ENCODE peak calls at places on chromosomes 16 and 17, in ten cellular contexts. I, U, B, J, K, V, W, S, G and R are unnamed samples.
A peak's percentile ranks its signal among the peaks of the same experiment; 100 is the strongest.

GRCh38 chr16:88713568-88714419 is 7.5 kb downstream of the CTU2 start:
- DNase-seq in U (no peak), G (no peak), S (peak; percentile 33), W (no peak), J (no peak), V (no peak), B (no peak), I (no peak), K (no peak), R (no peak)

GRCh38 chr16:10805362-10805761 is 13.2 kb downstream of the TVP23A start:
- DNase-seq in K (no peak), G (no peak), U (no peak), V (no peak), J (no peak), I (no peak), S (no peak), W (no peak), B (no peak), R (no peak)

GRCh38 chr17:77127735-77128361 is 12.9 kb upstream of the SEC14L1 start:
- DNase-seq in W (no peak), G (no peak), I (no peak), J (no peak), B (peak; percentile 77), U (peak; percentile 80), V (no peak), K (peak; percentile 63), S (peak; percentile 57), R (no peak)

GRCh38 chr16:49055824-49056545 is 225.7 kb downstream of the CBLN1 start:
- DNase-seq in U (no peak), W (no peak), B (no peak), K (no peak), G (no peak), V (no peak), I (no peak), J (peak; percentile 64), S (no peak), R (no peak)

GRCh38 chr17:82956726-82957468 is 117.1 kb upstream of the ZNF750 start:
- DNase-seq in U (no peak), G (no peak), B (peak; percentile 62), W (no peak), S (no peak), V (no peak), J (no peak), K (no peak), I (no peak), R (no peak)

GRCh38 chr16:86322283-86322682 is 188.0 kb upstream of the FOXF1 start:
- DNase-seq in K (no peak), B (no peak), I (no peak), U (no peak), W (no peak), J (no peak), S (no peak), G (no peak), V (no peak), R (no peak)

GRCh38 chr16:17302620-17303019 is 168.1 kb downstream of the XYLT1 start:
- DNase-seq in B (no peak), S (peak; percentile 50), K (peak; percentile 81), V (no peak), W (no peak), J (no peak), I (no peak), U (no peak), G (no peak), R (no peak)

GRCh38 chr17:62819511-62820221 is 11.6 kb upstream of the MARCHF10 start:
- DNase-seq in K (no peak), I (peak; percentile 56), B (peak; percentile 84), U (peak; percentile 45), J (peak; percentile 85), G (no peak), S (peak; percentile 99), V (peak; percentile 65), W (peak; percentile 94), R (peak; percentile 95)

GRCh38 chr17:5485270-5486205 is at the start of gene DERL2:
- DNase-seq in J (no peak), U (no peak), G (no peak), S (peak; percentile 36), V (peak; percentile 19), I (no peak), W (peak; percentile 34), K (no peak), B (no peak), R (no peak)

GRCh38 chr16:86048882-86049585 is 150.1 kb downstream of the IRF8 start:
- DNase-seq in B (peak; percentile 41), S (no peak), K (no peak), V (no peak), W (no peak), G (no peak), I (no peak), U (no peak), J (peak; percentile 70), R (no peak)

GRCh38 chr17:69609495-69610315 is 195.2 kb downstream of the MAP2K6 start:
- DNase-seq in B (no peak), G (no peak), U (no peak), I (no peak), S (peak; percentile 34), K (no peak), V (peak; percentile 25), J (peak; percentile 74), W (peak; percentile 61), R (no peak)

GRCh38 chr16:19980866-19981265 is 92.8 kb downstream of the GPR139 start:
- DNase-seq in B (no peak), W (no peak), K (no peak), G (no peak), V (no peak), S (no peak), I (peak; percentile 41), U (no peak), J (peak; percentile 74), R (no peak)
- TF ChIP-seq CTCF in B (peak; percentile 24), W (no peak), K (no peak), G (peak; percentile 64), V (no peak), S (peak; percentile 22), I (peak; percentile 58), U (no peak), J (peak; percentile 84), R (no peak)

DNA sequence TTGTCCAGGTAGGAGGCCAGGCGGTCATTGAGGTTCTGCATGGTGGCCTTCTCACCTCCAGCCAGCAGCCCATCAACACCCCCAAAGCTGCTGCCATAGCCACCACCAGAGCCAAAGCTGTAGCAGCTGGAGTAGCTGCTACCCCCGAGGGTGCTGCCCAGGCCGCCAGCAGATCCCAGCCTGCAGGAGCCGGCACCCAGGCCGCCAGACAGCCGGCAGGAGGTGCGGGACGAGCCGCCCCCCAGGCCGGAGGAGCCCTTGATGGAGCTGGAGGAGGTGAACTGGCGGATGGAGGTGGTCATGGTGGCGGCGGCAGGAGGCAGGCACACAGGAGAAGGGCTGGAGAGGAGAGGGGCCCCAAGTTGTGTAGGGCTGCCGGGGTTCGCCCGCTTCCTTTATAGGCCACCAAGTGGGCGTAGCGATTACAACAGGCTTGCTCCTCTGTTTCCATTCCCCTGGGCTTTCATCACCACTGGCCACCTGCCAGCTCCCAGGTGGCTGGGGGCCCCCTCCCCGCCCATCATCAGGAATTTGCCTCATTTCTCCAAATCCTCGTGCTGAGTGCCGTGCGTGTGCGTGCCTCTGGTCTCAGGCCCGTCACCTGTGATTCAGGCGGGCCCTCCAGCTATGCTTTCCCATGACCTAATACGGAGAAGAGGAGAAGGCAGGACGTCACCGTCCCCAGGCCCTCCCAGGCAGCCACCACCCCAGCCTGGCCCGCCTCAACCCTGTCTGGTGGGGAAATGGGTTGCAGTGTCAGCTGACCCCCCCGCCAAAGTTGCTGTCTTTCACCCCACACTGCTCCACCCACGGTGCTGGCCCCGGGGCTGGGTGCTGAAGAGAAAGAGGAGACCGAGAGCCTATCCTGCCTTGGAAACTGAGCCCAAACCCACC is at the start of gene KRT17:
- DNase-seq in S (peak; percentile 45), B (peak; percentile 68), I (no peak), J (peak; percentile 69), W (no peak), U (no peak), V (no peak), G (no peak), K (peak; percentile 40), R (no peak)
- TF ChIP-seq CTCF in S (no peak), B (no peak), I (no peak), J (peak; percentile 12), W (no peak), U (no peak), V (no peak), G (no peak), K (no peak), R (no peak)

GRCh38 chr17:1647802-1648581 is 1.7 kb downstream of the RILP start:
- DNase-seq in K (peak; percentile 1), W (peak; percentile 20), B (peak; percentile 87), G (no peak), S (no peak), I (no peak), J (peak; percentile 94), U (peak; percentile 57), V (no peak), R (no peak)

GRCh38 chr17:1648582-1649115 is 1.0 kb downstream of the RILP start:
- DNase-seq in B (peak; percentile 98), I (peak; percentile 100), S (peak; percentile 87), V (no peak), J (peak; percentile 99), K (peak; percentile 80), G (peak; percentile 92), W (peak; percentile 96), U (peak; percentile 95), R (peak; percentile 67)

GRCh38 chr17:1650731-1651558 is 1.3 kb upstream of the RILP start:
- DNase-seq in V (no peak), K (no peak), G (no peak), W (no peak), S (no peak), B (no peak), J (peak; percentile 59), U (no peak), I (no peak), R (no peak)

GRCh38 chr17:1649844-1650409 is at the start of gene RILP:
- DNase-seq in J (peak; percentile 88), V (peak; percentile 74), B (peak; percentile 95), I (no peak), W (peak; percentile 49), G (no peak), S (peak; percentile 40), K (peak; percentile 49), U (peak; percentile 87), R (no peak)

DNA sequence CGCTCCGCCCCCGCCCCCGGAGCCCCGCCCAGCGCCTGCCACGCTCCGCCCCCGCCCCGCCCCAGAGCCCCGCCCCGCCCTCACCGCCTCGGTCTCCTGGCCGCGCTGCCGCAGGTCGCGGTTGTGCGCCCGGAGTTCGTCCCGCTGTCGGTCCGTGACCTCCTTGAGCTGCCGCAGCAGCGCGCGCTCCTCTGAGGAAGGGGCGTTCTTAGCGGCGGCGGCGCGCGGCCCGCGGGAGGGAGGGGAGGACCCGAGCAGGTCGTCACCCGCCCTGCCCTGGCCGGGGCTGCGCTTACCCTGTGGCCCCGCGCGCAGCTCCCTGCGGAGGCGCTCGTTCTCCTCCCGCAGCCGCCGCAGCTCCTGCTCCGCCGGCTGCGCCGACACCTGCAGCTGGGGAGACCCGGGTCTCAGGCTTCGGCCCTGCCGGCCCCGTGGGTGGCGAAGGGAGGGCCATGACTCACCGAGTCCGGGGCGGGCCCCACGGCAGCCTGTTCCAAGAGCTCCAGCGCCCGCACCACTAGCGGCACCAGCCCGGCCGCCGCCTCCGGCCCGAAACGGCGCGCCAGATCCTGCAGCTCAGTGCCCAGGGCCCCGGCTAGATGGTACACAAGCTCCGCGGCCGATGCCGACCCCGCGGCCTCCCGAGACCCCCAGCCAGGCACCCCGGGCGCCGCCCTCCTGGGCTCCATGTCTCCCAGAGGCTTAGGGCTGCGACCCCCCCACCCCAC is 386 bp downstream of the RILP start:
- DNase-seq in W (peak; percentile 83), I (peak; percentile 92), V (peak; percentile 87), G (peak; percentile 86), B (peak; percentile 94), S (peak; percentile 88), U (peak; percentile 86), K (peak; percentile 52), J (no peak), R (no peak)
- TF ChIP-seq CTCF in W (no peak), I (no peak), V (no peak), G (no peak), B (no peak), S (no peak), U (no peak), K (no peak), J (no peak), R (no peak)

GRCh38 chr16:82061861-82062525 is 26.9 kb downstream of the HSD17B2 start:
- DNase-seq in B (no peak), J (no peak), G (no peak), S (peak; percentile 43), K (peak; percentile 16), I (peak; percentile 13), W (peak; percentile 40), V (peak; percentile 36), U (no peak), R (no peak)
- TF ChIP-seq CTCF in B (peak; percentile 50), J (peak; percentile 77), G (peak; percentile 69), S (peak; percentile 35), K (peak; percentile 37), I (peak; percentile 70), W (peak; percentile 35), V (peak; percentile 49), U (peak; percentile 27), R (peak; percentile 30)